ENCODE peak calls at places on chromosomes 4 and X, in four cellular contexts. S is testis, Y is uterus, N is upper lobe of right lung. X is an unnamed sample. For H3K4me1 and H3K36me3, the result is how much of the 10 kb centered on the place peaks cover.

GRCh38 chr4:112515278-112516075 is 503 bp downstream of the NEUROG2 start:
- DNase-seq in S (peak), Y (no peak), N (peak), X (peak)

GRCh38 chr4:116180056-116180690 is 905.2 kb downstream of the TRAM1L1 start:
- DNase-seq in S (no peak), Y (no peak), N (no peak), X (peak)

GRCh38 chr4:153538408-153539057 is 72.4 kb downstream of the TMEM131L start:
- DNase-seq in S (peak), Y (peak), N (no peak), X (no peak)

GRCh38 chr4:28973591-28974350 is 1746.4 kb upstream of the PCDH7 start:
- DNase-seq in S (no peak), Y (no peak), N (no peak), X (no peak)

GRCh38 chr4:87965501-87965975 is 10.0 kb upstream of the SPP1 start:
- DNase-seq in S (no peak), Y (no peak), N (no peak), X (no peak)

GRCh38 chrX:16610121-16610565 is 39.8 kb upstream of the S100G start:
- DNase-seq in S (no peak), Y (no peak), N (no peak), X (no peak)

GRCh38 chrX:117645639-117646038 is 471.0 kb downstream of the KLHL13 start:
- DNase-seq in S (no peak), Y (no peak), N (no peak), X (no peak)

GRCh38 chr4:1406416-1406945 is at the start of gene NKX1-1:
- DNase-seq in S (peak), Y (no peak), N (peak), X (no peak)

GRCh38 chr4:123623611-123624010 is 227.0 kb downstream of the SPRY1 start:
- DNase-seq in S (no peak), Y (no peak), N (no peak), X (no peak)

GRCh38 chrX:105636667-105637066 is 185.7 kb upstream of the NRK start:
- DNase-seq in S (no peak), Y (no peak), N (no peak), X (no peak)
- H3K4me3 ChIP-seq in S (no peak), Y (no peak), N (no peak), X (no peak)

DNA sequence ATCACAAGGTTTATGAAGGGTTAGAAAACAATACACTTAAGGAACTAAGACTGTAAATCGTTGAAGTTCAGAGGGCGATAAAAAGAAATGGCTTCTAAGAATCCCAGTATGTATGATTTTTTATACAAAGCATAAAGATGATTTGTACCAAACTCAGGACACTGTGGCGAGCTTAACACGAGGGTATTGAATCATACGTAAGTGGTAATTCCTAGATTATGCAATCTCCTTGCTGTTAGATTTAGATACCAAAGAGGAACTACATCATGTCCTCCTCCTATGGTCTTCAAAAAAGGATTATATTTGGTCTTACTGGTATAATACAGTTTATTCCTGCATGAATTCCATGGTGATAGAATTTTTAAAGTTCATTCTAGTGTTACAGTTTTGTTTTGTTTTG is 23.9 kb downstream of the NFKB1 start:
- DNase-seq in S (no peak), Y (no peak), N (no peak), X (no peak)
- H3K4me1 ChIP-seq in S (under half), Y (under half), N (under half), X (under half)

GRCh38 chr4:56971383-56971782 is 6.0 kb downstream of the NOA1 start:
- DNase-seq in S (no peak), Y (no peak), N (no peak), X (no peak)
- H3K36me3 ChIP-seq in S (under half), Y (under half), N (half or more), X (half or more)

GRCh38 chr4:41215969-41216293 is 1.6 kb upstream of the APBB2 start:
- DNase-seq in S (no peak), Y (no peak), N (no peak), X (no peak)

GRCh38 chr4:41217020-41217333 is 2.6 kb upstream of the APBB2 start:
- DNase-seq in S (no peak), Y (no peak), N (no peak), X (no peak)

GRCh38 chr4:41217373-41217772 is 3.0 kb upstream of the APBB2 start:
- DNase-seq in S (no peak), Y (no peak), N (no peak), X (no peak)

GRCh38 chr4:41215155-41215554 is 813 bp upstream of the APBB2 start:
- DNase-seq in S (no peak), Y (no peak), N (no peak), X (no peak)

DNA sequence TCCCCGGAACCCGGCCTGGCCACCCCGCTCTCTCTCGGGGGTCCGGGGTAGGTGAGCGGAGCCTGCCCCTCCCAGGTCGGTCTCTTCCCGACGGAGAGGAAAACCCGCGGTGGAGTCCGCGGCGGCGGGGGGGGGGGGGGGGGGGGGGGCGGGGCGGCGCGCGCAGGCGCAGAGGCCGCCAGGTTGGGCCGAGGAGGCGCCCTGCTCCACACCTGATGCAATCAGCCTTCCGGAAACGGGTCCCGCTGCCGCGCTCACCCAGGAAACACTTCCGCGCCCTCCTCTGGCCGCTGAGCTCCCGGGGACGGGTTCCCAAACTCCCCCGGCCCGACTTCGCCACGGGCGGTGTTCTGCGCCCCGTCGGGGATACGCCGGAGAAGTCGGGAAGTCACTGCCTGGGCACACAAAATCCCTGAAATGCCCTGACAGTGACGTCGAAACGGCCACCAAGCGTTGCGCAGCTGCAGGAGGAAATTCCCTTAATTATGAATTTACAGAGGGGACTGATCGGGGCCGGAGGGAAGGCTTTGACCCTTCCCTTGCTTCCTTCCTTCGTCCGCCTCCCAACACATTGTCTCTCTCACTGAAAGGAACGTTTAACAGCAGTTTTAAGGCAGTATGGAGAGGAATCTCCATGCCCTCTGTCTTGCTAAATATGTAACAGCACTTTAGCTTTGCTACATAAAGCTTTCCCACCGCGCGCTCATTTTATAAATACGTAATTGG is 2.1 kb upstream of the APBB2 start:
- DNase-seq in S (peak), Y (peak), N (peak), X (peak)
- H3K4me3 ChIP-seq in S (peak), Y (peak), N (peak), X (peak)

GRCh38 chr4:147786031-147786430 is 54.1 kb downstream of the ARHGAP10 start:
- DNase-seq in S (no peak), Y (no peak), N (no peak), X (no peak)
- H3K4me1 ChIP-seq in S (under half), Y (under half), N (under half), X (under half)